ENCODE peak calls at places on chromosomes 2 and 18, in five cellular contexts. N, A, Z, S and Y are unnamed samples.

GRCh38 chr2:70349921-70350685 is 48.2 kb upstream of the FAM136A start:
- DNase-seq in N (no peak), S (no peak), Z (peak; percentile 70), A (no peak), Y (no peak)

GRCh38 chr2:102050854-102051391 is 59.2 kb downstream of the IL1R2 start:
- DNase-seq in Z (peak; percentile 86), A (no peak), S (peak; percentile 83), N (no peak), Y (peak; percentile 82)

GRCh38 chr2:98489971-98490962 is 45.6 kb downstream of the INPP4A start:
- DNase-seq in Z (no peak), A (no peak), N (no peak), S (no peak), Y (no peak)

GRCh38 chr2:131801210-131801744 is 273.6 kb downstream of the CCDC74A start:
- DNase-seq in S (peak; percentile 19), N (no peak), A (peak; percentile 11), Z (no peak), Y (no peak)

GRCh38 chr2:181886192-181886591 is 5.3 kb upstream of the ITPRID2 start:
- DNase-seq in Z (peak; percentile 80), S (no peak), A (no peak), N (no peak), Y (no peak)

GRCh38 chr2:74501335-74502071 is 2.1 kb upstream of the LBX2 start:
- DNase-seq in A (peak; percentile 55), N (no peak), S (no peak), Z (no peak), Y (no peak)

GRCh38 chr2:207142461-207142860 is 23.3 kb downstream of the KLF7 start:
- DNase-seq in Z (no peak), S (no peak), A (no peak), N (no peak), Y (no peak)

GRCh38 chr2:27152796-27153464 is 4.1 kb downstream of the TCF23 start:
- DNase-seq in Z (no peak), N (no peak), A (no peak), S (no peak), Y (no peak)

DNA sequence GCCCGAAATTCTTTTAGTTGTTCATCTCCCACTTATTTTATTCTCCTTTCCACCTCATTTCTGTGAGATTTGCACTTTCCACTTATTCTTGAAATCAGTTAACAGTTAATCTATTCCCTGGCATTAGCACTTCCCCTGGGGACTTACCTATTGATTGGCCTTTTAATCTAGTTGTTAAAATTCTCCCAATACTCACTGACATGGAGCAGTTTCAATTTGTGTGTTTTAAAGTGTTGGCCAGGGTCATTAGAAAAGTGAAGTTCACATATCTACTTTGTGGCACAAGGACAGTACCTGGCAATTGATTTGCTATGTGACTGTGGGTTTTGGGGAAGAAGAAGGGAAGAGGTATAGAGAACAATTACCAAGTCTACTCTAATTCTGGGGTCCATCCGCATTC is 83.1 kb downstream of the LYPD6 start:
- DNase-seq in N (no peak), A (no peak), Z (no peak), S (no peak), Y (no peak)
- H3K4me3 ChIP-seq in N (no peak overlapping the region), A (no peak overlapping the region), Z (no peak overlapping the region), S (no peak overlapping the region), Y (no peak overlapping the region)

DNA sequence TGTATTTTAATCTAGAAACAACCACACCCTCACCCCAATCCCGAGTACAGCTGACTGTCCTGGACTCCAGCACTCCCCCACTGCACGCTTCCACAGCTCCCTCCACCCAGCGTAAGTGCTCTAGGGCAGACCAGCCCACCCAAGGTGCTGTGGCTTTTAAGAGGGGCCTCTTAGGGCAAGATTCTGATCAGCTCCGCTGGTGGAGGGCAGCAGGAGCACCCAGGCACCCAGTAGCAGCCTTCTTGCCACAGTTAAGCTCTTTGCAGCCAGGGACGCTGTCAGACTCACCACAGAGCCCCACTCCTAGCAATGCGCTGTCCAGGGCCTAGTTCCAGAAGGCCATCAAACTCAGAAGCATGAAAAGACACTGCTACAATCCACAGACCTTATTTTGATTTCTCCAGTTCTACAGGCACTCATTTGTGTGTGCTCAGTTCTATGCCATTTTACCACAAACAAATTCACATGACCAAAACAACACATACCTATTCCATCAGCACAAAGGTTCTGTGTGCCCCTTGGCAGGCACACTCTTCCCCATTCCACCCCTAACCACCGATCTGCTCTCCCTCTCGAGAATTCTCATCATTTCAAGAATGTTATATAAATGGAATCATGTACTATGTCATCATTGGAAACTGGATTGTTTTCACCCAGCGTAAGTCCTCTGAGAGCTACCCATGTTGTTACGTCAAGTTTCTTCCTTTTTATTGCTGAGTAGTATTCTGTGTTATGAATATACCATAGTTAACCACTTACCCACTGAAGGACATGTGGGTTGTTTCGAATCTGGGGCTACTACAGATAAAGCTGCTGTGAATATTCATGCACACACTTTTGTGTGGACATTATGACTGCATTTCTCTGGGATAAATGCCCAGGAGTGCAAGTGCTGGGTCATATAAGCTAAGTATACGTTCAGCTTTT is 40.4 kb downstream of the PTPN2 start:
- DNase-seq in Z (no peak), N (no peak), A (peak; percentile 30), S (no peak), Y (no peak)
- H3K27ac ChIP-seq in Z (no peak overlapping the region), N (peak overlapping the region; percentile 12), A (peak overlapping the region; percentile 35), S (no peak overlapping the region), Y (no peak overlapping the region)

GRCh38 chr2:63051795-63052333 is 1.2 kb downstream of the OTX1 start:
- DNase-seq in A (peak; percentile 36), Z (no peak), N (no peak), S (no peak), Y (peak; percentile 9)
- H3K4me3 ChIP-seq in A (peak overlapping the region; percentile 89), Z (no peak overlapping the region), N (peak overlapping the region; percentile 68), S (no peak overlapping the region), Y (no peak overlapping the region)

GRCh38 chr18:57789105-57789504 is 14.0 kb downstream of the ATP8B1 start:
- DNase-seq in A (no peak), N (no peak), Z (no peak), S (no peak), Y (no peak)
- H3K27ac ChIP-seq in A (peak overlapping the region; percentile 19), N (peak overlapping the region; percentile 85), Z (peak overlapping the region; percentile 88), S (peak overlapping the region; percentile 64), Y (peak overlapping the region; percentile 65)